ENCODE peak calls at places on chromosomes 2 and 18, in nine cellular contexts. One of them, this sample, is unnamed.

GRCh38 chr2:71682341-71682740 is 229.0 kb downstream of the DYSF start:
- DNase-seq in H54: no peak
- DNase-seq in stimulated activated CD4-positive, alpha-beta T cell treated with anti-CD3 and anti-CD28 coated beads, Interleukin-1b, Interleukin-23, amount 100 ng/mL, for 24 hours: no peak
- DNase-seq in iPS DF 19.7: no peak
- DNase-seq in uterus: no peak
- DNase-seq in neural progenitor cell: no peak
- DNase-seq in stimulated activated CD8-positive, alpha-beta memory T cell treated with anti-CD3 and anti-CD28 coated beads, Interleukin-12 subunit alpha, Interleukin-12 subunit beta, amount 100 ng/mL, for 1 hour: no peak
- DNase-seq in kidney tubule cell: no peak
- DNase-seq in spleen: peak; percentile 55
- DNase-seq in this sample: no peak

GRCh38 chr2:54709341-54709809 is 14.1 kb upstream of the EML6 start:
- DNase-seq in kidney tubule cell: peak; percentile 35
- DNase-seq in uterus: no peak
- DNase-seq in spleen: peak; percentile 80
- DNase-seq in iPS DF 19.7: no peak
- DNase-seq in stimulated activated CD4-positive, alpha-beta T cell treated with anti-CD3 and anti-CD28 coated beads, Interleukin-1b, Interleukin-23, amount 100 ng/mL, for 24 hours: no peak
- DNase-seq in H54: no peak
- DNase-seq in neural progenitor cell: no peak
- DNase-seq in stimulated activated CD8-positive, alpha-beta memory T cell treated with anti-CD3 and anti-CD28 coated beads, Interleukin-12 subunit alpha, Interleukin-12 subunit beta, amount 100 ng/mL, for 1 hour: no peak
- DNase-seq in this sample: no peak

GRCh38 chr18:52394602-52395001 is 54.6 kb downstream of the DCC start:
- DNase-seq in H54: no peak
- DNase-seq in kidney tubule cell: peak; percentile 64
- DNase-seq in stimulated activated CD4-positive, alpha-beta T cell treated with anti-CD3 and anti-CD28 coated beads, Interleukin-1b, Interleukin-23, amount 100 ng/mL, for 24 hours: no peak
- DNase-seq in spleen: no peak
- DNase-seq in stimulated activated CD8-positive, alpha-beta memory T cell treated with anti-CD3 and anti-CD28 coated beads, Interleukin-12 subunit alpha, Interleukin-12 subunit beta, amount 100 ng/mL, for 1 hour: no peak
- DNase-seq in iPS DF 19.7: no peak
- DNase-seq in neural progenitor cell: no peak
- DNase-seq in uterus: no peak
- DNase-seq in this sample: no peak

GRCh38 chr18:48982269-48982668 is 31.5 kb upstream of the SMAD7 start:
- DNase-seq in stimulated activated CD8-positive, alpha-beta memory T cell treated with anti-CD3 and anti-CD28 coated beads, Interleukin-12 subunit alpha, Interleukin-12 subunit beta, amount 100 ng/mL, for 1 hour: no peak
- DNase-seq in neural progenitor cell: no peak
- DNase-seq in uterus: no peak
- DNase-seq in spleen: no peak
- DNase-seq in stimulated activated CD4-positive, alpha-beta T cell treated with anti-CD3 and anti-CD28 coated beads, Interleukin-1b, Interleukin-23, amount 100 ng/mL, for 24 hours: no peak
- DNase-seq in kidney tubule cell: peak; percentile 77
- DNase-seq in iPS DF 19.7: no peak
- DNase-seq in H54: no peak
- DNase-seq in this sample: no peak

GRCh38 chr18:35203001-35203553 is 37.8 kb upstream of the ZNF397 start:
- DNase-seq in kidney tubule cell: no peak
- DNase-seq in H54: no peak
- DNase-seq in iPS DF 19.7: no peak
- DNase-seq in stimulated activated CD8-positive, alpha-beta memory T cell treated with anti-CD3 and anti-CD28 coated beads, Interleukin-12 subunit alpha, Interleukin-12 subunit beta, amount 100 ng/mL, for 1 hour: no peak
- DNase-seq in uterus: no peak
- DNase-seq in spleen: no peak
- DNase-seq in neural progenitor cell: no peak
- DNase-seq in stimulated activated CD4-positive, alpha-beta T cell treated with anti-CD3 and anti-CD28 coated beads, Interleukin-1b, Interleukin-23, amount 100 ng/mL, for 24 hours: no peak
- DNase-seq in this sample: no peak

GRCh38 chr18:9137168-9138066 is 836 bp downstream of the ANKRD12 start:
- DNase-seq in uterus: peak; percentile 49
- DNase-seq in iPS DF 19.7: no peak
- DNase-seq in spleen: peak; percentile 94
- DNase-seq in H54: peak; percentile 53
- DNase-seq in stimulated activated CD8-positive, alpha-beta memory T cell treated with anti-CD3 and anti-CD28 coated beads, Interleukin-12 subunit alpha, Interleukin-12 subunit beta, amount 100 ng/mL, for 1 hour: peak; percentile 26
- DNase-seq in stimulated activated CD4-positive, alpha-beta T cell treated with anti-CD3 and anti-CD28 coated beads, Interleukin-1b, Interleukin-23, amount 100 ng/mL, for 24 hours: peak; percentile 30
- DNase-seq in neural progenitor cell: peak; percentile 91
- DNase-seq in kidney tubule cell: peak; percentile 80
- DNase-seq in this sample: peak; percentile 86

GRCh38 chr2:48279347-48279746 is 250.6 kb upstream of the STON1 start:
- DNase-seq in spleen: no peak
- DNase-seq in H54: no peak
- DNase-seq in neural progenitor cell: peak; percentile 58
- DNase-seq in uterus: no peak
- DNase-seq in stimulated activated CD8-positive, alpha-beta memory T cell treated with anti-CD3 and anti-CD28 coated beads, Interleukin-12 subunit alpha, Interleukin-12 subunit beta, amount 100 ng/mL, for 1 hour: no peak
- DNase-seq in iPS DF 19.7: no peak
- DNase-seq in kidney tubule cell: no peak
- DNase-seq in stimulated activated CD4-positive, alpha-beta T cell treated with anti-CD3 and anti-CD28 coated beads, Interleukin-1b, Interleukin-23, amount 100 ng/mL, for 24 hours: no peak
- DNase-seq in this sample: no peak

GRCh38 chr18:53946561-53946960 is 277.9 kb downstream of the MBD2 start:
- DNase-seq in neural progenitor cell: no peak
- DNase-seq in kidney tubule cell: peak; percentile 88
- DNase-seq in spleen: no peak
- DNase-seq in H54: no peak
- DNase-seq in iPS DF 19.7: no peak
- DNase-seq in stimulated activated CD8-positive, alpha-beta memory T cell treated with anti-CD3 and anti-CD28 coated beads, Interleukin-12 subunit alpha, Interleukin-12 subunit beta, amount 100 ng/mL, for 1 hour: no peak
- DNase-seq in stimulated activated CD4-positive, alpha-beta T cell treated with anti-CD3 and anti-CD28 coated beads, Interleukin-1b, Interleukin-23, amount 100 ng/mL, for 24 hours: no peak
- DNase-seq in uterus: no peak
- DNase-seq in this sample: no peak

GRCh38 chr2:33069894-33070651 is 123.3 kb downstream of the LTBP1 start:
- DNase-seq in stimulated activated CD8-positive, alpha-beta memory T cell treated with anti-CD3 and anti-CD28 coated beads, Interleukin-12 subunit alpha, Interleukin-12 subunit beta, amount 100 ng/mL, for 1 hour: no peak
- DNase-seq in spleen: no peak
- DNase-seq in H54: peak; percentile 74
- DNase-seq in neural progenitor cell: no peak
- DNase-seq in iPS DF 19.7: no peak
- DNase-seq in stimulated activated CD4-positive, alpha-beta T cell treated with anti-CD3 and anti-CD28 coated beads, Interleukin-1b, Interleukin-23, amount 100 ng/mL, for 24 hours: peak; percentile 25
- DNase-seq in uterus: peak; percentile 51
- DNase-seq in kidney tubule cell: peak; percentile 97
- DNase-seq in this sample: peak; percentile 87

GRCh38 chr18:9234528-9234927 is 97.9 kb downstream of the ANKRD12 start:
- DNase-seq in stimulated activated CD4-positive, alpha-beta T cell treated with anti-CD3 and anti-CD28 coated beads, Interleukin-1b, Interleukin-23, amount 100 ng/mL, for 24 hours: no peak
- DNase-seq in H54: no peak
- DNase-seq in uterus: no peak
- DNase-seq in neural progenitor cell: no peak
- DNase-seq in iPS DF 19.7: no peak
- DNase-seq in spleen: no peak
- DNase-seq in stimulated activated CD8-positive, alpha-beta memory T cell treated with anti-CD3 and anti-CD28 coated beads, Interleukin-12 subunit alpha, Interleukin-12 subunit beta, amount 100 ng/mL, for 1 hour: no peak
- DNase-seq in kidney tubule cell: no peak
- DNase-seq in this sample: no peak

GRCh38 chr18:58310517-58310916 is 266.5 kb downstream of the NEDD4L start:
- DNase-seq in spleen: peak; percentile 44
- DNase-seq in neural progenitor cell: no peak
- DNase-seq in kidney tubule cell: peak; percentile 90
- DNase-seq in uterus: no peak
- DNase-seq in stimulated activated CD4-positive, alpha-beta T cell treated with anti-CD3 and anti-CD28 coated beads, Interleukin-1b, Interleukin-23, amount 100 ng/mL, for 24 hours: peak; percentile 10
- DNase-seq in H54: no peak
- DNase-seq in iPS DF 19.7: no peak
- DNase-seq in stimulated activated CD8-positive, alpha-beta memory T cell treated with anti-CD3 and anti-CD28 coated beads, Interleukin-12 subunit alpha, Interleukin-12 subunit beta, amount 100 ng/mL, for 1 hour: no peak
- DNase-seq in this sample: no peak

GRCh38 chr18:13051159-13051558 is 60.0 kb downstream of the CEP192 start:
- DNase-seq in spleen: no peak
- DNase-seq in iPS DF 19.7: no peak
- DNase-seq in neural progenitor cell: no peak
- DNase-seq in uterus: no peak
- DNase-seq in kidney tubule cell: no peak
- DNase-seq in H54: no peak
- DNase-seq in stimulated activated CD8-positive, alpha-beta memory T cell treated with anti-CD3 and anti-CD28 coated beads, Interleukin-12 subunit alpha, Interleukin-12 subunit beta, amount 100 ng/mL, for 1 hour: no peak
- DNase-seq in stimulated activated CD4-positive, alpha-beta T cell treated with anti-CD3 and anti-CD28 coated beads, Interleukin-1b, Interleukin-23, amount 100 ng/mL, for 24 hours: no peak
- DNase-seq in this sample: no peak

GRCh38 chr2:194383404-194383803 is 1273.6 kb upstream of the SLC39A10 start:
- DNase-seq in H54: no peak
- DNase-seq in uterus: no peak
- DNase-seq in stimulated activated CD4-positive, alpha-beta T cell treated with anti-CD3 and anti-CD28 coated beads, Interleukin-1b, Interleukin-23, amount 100 ng/mL, for 24 hours: no peak
- DNase-seq in iPS DF 19.7: no peak
- DNase-seq in kidney tubule cell: peak; percentile 3
- DNase-seq in stimulated activated CD8-positive, alpha-beta memory T cell treated with anti-CD3 and anti-CD28 coated beads, Interleukin-12 subunit alpha, Interleukin-12 subunit beta, amount 100 ng/mL, for 1 hour: no peak
- DNase-seq in spleen: no peak
- DNase-seq in neural progenitor cell: peak; percentile 15
- DNase-seq in this sample: no peak

GRCh38 chr2:100780203-100781008 is 39.5 kb upstream of the NPAS2 start:
- DNase-seq in spleen: no peak
- DNase-seq in uterus: peak; percentile 29
- DNase-seq in kidney tubule cell: peak; percentile 90
- DNase-seq in stimulated activated CD8-positive, alpha-beta memory T cell treated with anti-CD3 and anti-CD28 coated beads, Interleukin-12 subunit alpha, Interleukin-12 subunit beta, amount 100 ng/mL, for 1 hour: no peak
- DNase-seq in H54: peak; percentile 58
- DNase-seq in stimulated activated CD4-positive, alpha-beta T cell treated with anti-CD3 and anti-CD28 coated beads, Interleukin-1b, Interleukin-23, amount 100 ng/mL, for 24 hours: no peak
- DNase-seq in neural progenitor cell: no peak
- DNase-seq in iPS DF 19.7: no peak
- DNase-seq in this sample: no peak

GRCh38 chr2:12861344-12861942 is 144.7 kb downstream of the TRIB2 start:
- DNase-seq in kidney tubule cell: peak; percentile 46
- DNase-seq in stimulated activated CD4-positive, alpha-beta T cell treated with anti-CD3 and anti-CD28 coated beads, Interleukin-1b, Interleukin-23, amount 100 ng/mL, for 24 hours: no peak
- DNase-seq in stimulated activated CD8-positive, alpha-beta memory T cell treated with anti-CD3 and anti-CD28 coated beads, Interleukin-12 subunit alpha, Interleukin-12 subunit beta, amount 100 ng/mL, for 1 hour: no peak
- DNase-seq in H54: peak; percentile 14
- DNase-seq in neural progenitor cell: no peak
- DNase-seq in uterus: no peak
- DNase-seq in spleen: no peak
- DNase-seq in iPS DF 19.7: no peak
- DNase-seq in this sample: peak; percentile 42

GRCh38 chr2:60804473-60804872 is 48.4 kb downstream of the PAPOLG start:
- DNase-seq in H54: no peak
- DNase-seq in uterus: no peak
- DNase-seq in neural progenitor cell: no peak
- DNase-seq in iPS DF 19.7: no peak
- DNase-seq in spleen: no peak
- DNase-seq in stimulated activated CD4-positive, alpha-beta T cell treated with anti-CD3 and anti-CD28 coated beads, Interleukin-1b, Interleukin-23, amount 100 ng/mL, for 24 hours: no peak
- DNase-seq in stimulated activated CD8-positive, alpha-beta memory T cell treated with anti-CD3 and anti-CD28 coated beads, Interleukin-12 subunit alpha, Interleukin-12 subunit beta, amount 100 ng/mL, for 1 hour: no peak
- DNase-seq in kidney tubule cell: no peak
- DNase-seq in this sample: no peak

GRCh38 chr2:220887271-220887870 is 684.7 kb downstream of the EPHA4 start:
- DNase-seq in iPS DF 19.7: no peak
- DNase-seq in stimulated activated CD8-positive, alpha-beta memory T cell treated with anti-CD3 and anti-CD28 coated beads, Interleukin-12 subunit alpha, Interleukin-12 subunit beta, amount 100 ng/mL, for 1 hour: no peak
- DNase-seq in H54: no peak
- DNase-seq in kidney tubule cell: no peak
- DNase-seq in stimulated activated CD4-positive, alpha-beta T cell treated with anti-CD3 and anti-CD28 coated beads, Interleukin-1b, Interleukin-23, amount 100 ng/mL, for 24 hours: no peak
- DNase-seq in spleen: no peak
- DNase-seq in neural progenitor cell: peak; percentile 48
- DNase-seq in uterus: no peak
- DNase-seq in this sample: no peak

GRCh38 chr2:190451561-190452176 is 43.5 kb downstream of the MFSD6 start:
- DNase-seq in spleen: no peak
- DNase-seq in stimulated activated CD8-positive, alpha-beta memory T cell treated with anti-CD3 and anti-CD28 coated beads, Interleukin-12 subunit alpha, Interleukin-12 subunit beta, amount 100 ng/mL, for 1 hour: no peak
- DNase-seq in stimulated activated CD4-positive, alpha-beta T cell treated with anti-CD3 and anti-CD28 coated beads, Interleukin-1b, Interleukin-23, amount 100 ng/mL, for 24 hours: no peak
- DNase-seq in iPS DF 19.7: no peak
- DNase-seq in neural progenitor cell: no peak
- DNase-seq in uterus: no peak
- DNase-seq in H54: no peak
- DNase-seq in kidney tubule cell: no peak
- DNase-seq in this sample: no peak

GRCh38 chr2:27871805-27872204 is 18.4 kb downstream of the RBKS start:
- DNase-seq in uterus: no peak
- DNase-seq in stimulated activated CD4-positive, alpha-beta T cell treated with anti-CD3 and anti-CD28 coated beads, Interleukin-1b, Interleukin-23, amount 100 ng/mL, for 24 hours: no peak
- DNase-seq in kidney tubule cell: no peak
- DNase-seq in H54: no peak
- DNase-seq in stimulated activated CD8-positive, alpha-beta memory T cell treated with anti-CD3 and anti-CD28 coated beads, Interleukin-12 subunit alpha, Interleukin-12 subunit beta, amount 100 ng/mL, for 1 hour: no peak
- DNase-seq in neural progenitor cell: peak; percentile 3
- DNase-seq in iPS DF 19.7: no peak
- DNase-seq in spleen: no peak
- DNase-seq in this sample: no peak

GRCh38 chr2:62304429-62305417 is 108.8 kb downstream of the B3GNT2 start:
- DNase-seq in uterus: peak; percentile 63
- DNase-seq in stimulated activated CD8-positive, alpha-beta memory T cell treated with anti-CD3 and anti-CD28 coated beads, Interleukin-12 subunit alpha, Interleukin-12 subunit beta, amount 100 ng/mL, for 1 hour: no peak
- DNase-seq in kidney tubule cell: peak; percentile 68
- DNase-seq in H54: peak; percentile 85
- DNase-seq in iPS DF 19.7: no peak
- DNase-seq in spleen: peak; percentile 92
- DNase-seq in stimulated activated CD4-positive, alpha-beta T cell treated with anti-CD3 and anti-CD28 coated beads, Interleukin-1b, Interleukin-23, amount 100 ng/mL, for 24 hours: no peak
- DNase-seq in neural progenitor cell: peak; percentile 34
- DNase-seq in this sample: no peak

GRCh38 chr18:74457043-74457742 is at the start of gene DIPK1C:
- DNase-seq in spleen: no peak
- DNase-seq in uterus: no peak
- DNase-seq in H54: no peak
- DNase-seq in iPS DF 19.7: no peak
- DNase-seq in stimulated activated CD4-positive, alpha-beta T cell treated with anti-CD3 and anti-CD28 coated beads, Interleukin-1b, Interleukin-23, amount 100 ng/mL, for 24 hours: no peak
- DNase-seq in neural progenitor cell: peak; percentile 69
- DNase-seq in stimulated activated CD8-positive, alpha-beta memory T cell treated with anti-CD3 and anti-CD28 coated beads, Interleukin-12 subunit alpha, Interleukin-12 subunit beta, amount 100 ng/mL, for 1 hour: no peak
- DNase-seq in kidney tubule cell: no peak
- DNase-seq in this sample: no peak

GRCh38 chr18:9215221-9215933 is 78.8 kb downstream of the ANKRD12 start:
- DNase-seq in iPS DF 19.7: no peak
- DNase-seq in spleen: no peak
- DNase-seq in kidney tubule cell: no peak
- DNase-seq in H54: no peak
- DNase-seq in uterus: no peak
- DNase-seq in neural progenitor cell: no peak
- DNase-seq in stimulated activated CD8-positive, alpha-beta memory T cell treated with anti-CD3 and anti-CD28 coated beads, Interleukin-12 subunit alpha, Interleukin-12 subunit beta, amount 100 ng/mL, for 1 hour: no peak
- DNase-seq in stimulated activated CD4-positive, alpha-beta T cell treated with anti-CD3 and anti-CD28 coated beads, Interleukin-1b, Interleukin-23, amount 100 ng/mL, for 24 hours: no peak
- DNase-seq in this sample: no peak

GRCh38 chr2:146814971-146815370 is 1029.9 kb upstream of the ACVR2A start:
- DNase-seq in stimulated activated CD8-positive, alpha-beta memory T cell treated with anti-CD3 and anti-CD28 coated beads, Interleukin-12 subunit alpha, Interleukin-12 subunit beta, amount 100 ng/mL, for 1 hour: no peak
- DNase-seq in neural progenitor cell: no peak
- DNase-seq in stimulated activated CD4-positive, alpha-beta T cell treated with anti-CD3 and anti-CD28 coated beads, Interleukin-1b, Interleukin-23, amount 100 ng/mL, for 24 hours: no peak
- DNase-seq in uterus: no peak
- DNase-seq in kidney tubule cell: peak; percentile 50
- DNase-seq in iPS DF 19.7: no peak
- DNase-seq in H54: no peak
- DNase-seq in spleen: no peak
- DNase-seq in this sample: no peak